ENCODE peak calls at places on chromosomes 16 and 17, in six cellular contexts. One of them, this sample, is unnamed.

GRCh38 chr17:75404739-75405364 is 626 bp downstream of the GRB2 start:
- DNase-seq in lower lobe of right lung: no peak
- DNase-seq in hepatocyte: peak; percentile 45
- DNase-seq in SK-N-SH: peak; percentile 67
- DNase-seq in uterus: peak; percentile 43
- DNase-seq in cardiac muscle cell: peak; percentile 61
- DNase-seq in this sample: peak; percentile 53

GRCh38 chr16:29107299-29107698 is 122.4 kb downstream of the LAT start:
- DNase-seq in hepatocyte: peak; percentile 39
- DNase-seq in lower lobe of right lung: no peak
- DNase-seq in cardiac muscle cell: no peak
- DNase-seq in SK-N-SH: no peak
- DNase-seq in uterus: no peak
- DNase-seq in this sample: no peak

GRCh38 chr17:17768415-17769088 is 68.2 kb downstream of the SREBF1 start:
- DNase-seq in uterus: no peak
- DNase-seq in SK-N-SH: peak; percentile 69
- DNase-seq in cardiac muscle cell: no peak
- DNase-seq in hepatocyte: no peak
- DNase-seq in lower lobe of right lung: no peak
- DNase-seq in this sample: no peak

GRCh38 chr17:59963738-59964454 is 644 bp downstream of the RNFT1 start:
- DNase-seq in lower lobe of right lung: no peak
- DNase-seq in hepatocyte: peak; percentile 66
- DNase-seq in SK-N-SH: peak; percentile 62
- DNase-seq in cardiac muscle cell: peak; percentile 58
- DNase-seq in uterus: peak; percentile 34
- DNase-seq in this sample: peak; percentile 24

GRCh38 chr16:31467151-31467550 is 4.8 kb upstream of the TGFB1I1 start:
- DNase-seq in cardiac muscle cell: no peak
- DNase-seq in uterus: no peak
- DNase-seq in SK-N-SH: no peak
- DNase-seq in lower lobe of right lung: no peak
- DNase-seq in hepatocyte: no peak
- DNase-seq in this sample: no peak

GRCh38 chr16:21524068-21524751 is 75.2 kb upstream of the METTL9 start:
- DNase-seq in lower lobe of right lung: peak; percentile 31
- DNase-seq in hepatocyte: no peak
- DNase-seq in SK-N-SH: no peak
- DNase-seq in cardiac muscle cell: no peak
- DNase-seq in uterus: no peak
- DNase-seq in this sample: no peak

GRCh38 chr16:59459811-59460210 is 725.7 kb upstream of the GOT2 start:
- DNase-seq in hepatocyte: no peak
- DNase-seq in cardiac muscle cell: no peak
- DNase-seq in SK-N-SH: no peak
- DNase-seq in uterus: no peak
- DNase-seq in lower lobe of right lung: no peak
- DNase-seq in this sample: no peak

GRCh38 chr16:83842755-83843507 is 35.2 kb downstream of the HSBP1 start:
- DNase-seq in lower lobe of right lung: no peak
- DNase-seq in hepatocyte: no peak
- DNase-seq in cardiac muscle cell: no peak
- DNase-seq in uterus: no peak
- DNase-seq in SK-N-SH: no peak
- DNase-seq in this sample: no peak

GRCh38 chr17:15361592-15361991 is 20.2 kb upstream of the TEKT3 start:
- DNase-seq in lower lobe of right lung: no peak
- DNase-seq in hepatocyte: no peak
- DNase-seq in uterus: no peak
- DNase-seq in SK-N-SH: no peak
- DNase-seq in cardiac muscle cell: no peak
- DNase-seq in this sample: no peak

GRCh38 chr17:4786111-4786491 is at the start of gene VMO1:
- DNase-seq in lower lobe of right lung: no peak
- DNase-seq in uterus: peak; percentile 37
- DNase-seq in cardiac muscle cell: no peak
- DNase-seq in hepatocyte: no peak
- DNase-seq in SK-N-SH: peak; percentile 73
- DNase-seq in this sample: no peak

GRCh38 chr16:85571563-85571812 is 41.6 kb upstream of the GSE1 start:
- DNase-seq in SK-N-SH: no peak
- DNase-seq in cardiac muscle cell: no peak
- DNase-seq in uterus: no peak
- DNase-seq in lower lobe of right lung: no peak
- DNase-seq in hepatocyte: no peak
- DNase-seq in this sample: no peak

GRCh38 chr17:1447061-1447460 is 9.0 kb downstream of the CRK start:
- DNase-seq in hepatocyte: no peak
- DNase-seq in cardiac muscle cell: no peak
- DNase-seq in uterus: no peak
- DNase-seq in SK-N-SH: no peak
- DNase-seq in lower lobe of right lung: no peak
- DNase-seq in this sample: no peak

GRCh38 chr17:9003355-9004131 is 17.8 kb upstream of the NTN1 start:
- DNase-seq in hepatocyte: no peak
- DNase-seq in lower lobe of right lung: no peak
- DNase-seq in SK-N-SH: peak; percentile 35
- DNase-seq in uterus: no peak
- DNase-seq in cardiac muscle cell: no peak
- DNase-seq in this sample: no peak

GRCh38 chr17:13114601-13115024 is 96.8 kb upstream of the ELAC2 start:
- DNase-seq in SK-N-SH: peak; percentile 69
- DNase-seq in hepatocyte: peak; percentile 85
- DNase-seq in cardiac muscle cell: peak; percentile 76
- DNase-seq in lower lobe of right lung: no peak
- DNase-seq in uterus: no peak
- DNase-seq in this sample: peak; percentile 39

DNA sequence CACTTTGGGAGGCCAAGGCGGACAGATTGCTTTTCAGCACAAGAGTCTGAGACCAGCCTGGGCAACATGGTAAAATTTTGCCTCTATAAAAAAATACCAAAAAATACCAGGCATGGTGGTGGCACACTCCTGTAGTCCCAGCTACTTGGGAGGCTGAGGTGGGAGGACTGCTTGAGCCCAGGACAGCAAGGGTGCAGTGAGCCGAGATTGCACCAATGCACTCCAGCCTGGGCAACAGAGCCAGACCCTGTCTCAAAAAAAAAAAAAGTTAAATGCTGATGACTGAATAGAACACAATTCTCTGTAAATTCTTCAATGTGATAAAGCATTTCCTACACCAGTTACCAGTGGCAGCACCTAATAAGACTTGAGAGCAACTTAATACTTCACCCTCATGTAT is 65.7 kb downstream of the KANSL1 start:
- DNase-seq in SK-N-SH: no peak
- DNase-seq in cardiac muscle cell: no peak
- DNase-seq in hepatocyte: no peak
- DNase-seq in uterus: no peak
- DNase-seq in lower lobe of right lung: no peak
- DNase-seq in this sample: no peak
- H3K4me1 ChIP-seq in SK-N-SH: peaks cover 10% of the 10 kb centered on the region
- H3K4me1 ChIP-seq in cardiac muscle cell: peaks cover 73% of the 10 kb centered on the region
- H3K4me1 ChIP-seq in hepatocyte: peaks cover 7% of the 10 kb centered on the region
- H3K4me1 ChIP-seq in uterus: peaks cover 11% of the 10 kb centered on the region
- H3K4me1 ChIP-seq in lower lobe of right lung: peaks cover 76% of the 10 kb centered on the region
- H3K4me1 ChIP-seq in this sample: peaks cover 7% of the 10 kb centered on the region

DNA sequence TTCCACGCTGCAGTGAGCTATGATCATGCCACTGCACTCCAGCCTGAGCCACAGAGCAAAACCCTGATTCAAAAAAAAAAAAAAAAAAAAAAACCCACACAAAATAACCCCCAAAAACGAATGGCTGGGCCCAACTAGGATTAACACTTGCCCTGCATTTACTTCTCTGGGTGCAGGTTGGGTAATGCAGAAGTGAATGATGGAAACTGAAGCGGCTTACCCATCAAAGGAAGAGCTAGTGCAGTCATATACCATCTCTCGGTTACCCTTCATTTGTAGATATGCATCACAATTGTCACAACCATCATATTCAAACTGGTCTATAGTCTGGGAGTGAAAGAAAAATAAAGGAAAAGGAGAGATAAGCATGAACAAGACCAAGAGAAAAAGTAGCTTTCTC is 819 bp downstream of the SUPT4H1 start:
- DNase-seq in uterus: no peak
- DNase-seq in lower lobe of right lung: no peak
- DNase-seq in cardiac muscle cell: no peak
- DNase-seq in SK-N-SH: no peak
- DNase-seq in hepatocyte: no peak
- DNase-seq in this sample: no peak
- TF ChIP-seq CTCF in uterus: no peak
- TF ChIP-seq CTCF in lower lobe of right lung: no peak
- TF ChIP-seq CTCF in cardiac muscle cell: no peak
- TF ChIP-seq CTCF in SK-N-SH: no peak
- TF ChIP-seq CTCF in hepatocyte: no peak
- TF ChIP-seq CTCF in this sample: no peak

GRCh38 chr17:31586946-31587345 is 195.5 kb downstream of the RAB11FIP4 start:
- DNase-seq in hepatocyte: no peak
- DNase-seq in lower lobe of right lung: no peak
- DNase-seq in uterus: no peak
- DNase-seq in cardiac muscle cell: no peak
- DNase-seq in SK-N-SH: no peak
- DNase-seq in this sample: no peak

GRCh38 chr17:31583795-31584340 is 192.4 kb downstream of the RAB11FIP4 start:
- DNase-seq in lower lobe of right lung: no peak
- DNase-seq in cardiac muscle cell: no peak
- DNase-seq in SK-N-SH: no peak
- DNase-seq in hepatocyte: no peak
- DNase-seq in uterus: no peak
- DNase-seq in this sample: no peak

GRCh38 chr17:31585280-31585630 is 193.8 kb downstream of the RAB11FIP4 start:
- DNase-seq in uterus: no peak
- DNase-seq in cardiac muscle cell: no peak
- DNase-seq in hepatocyte: no peak
- DNase-seq in lower lobe of right lung: no peak
- DNase-seq in SK-N-SH: no peak
- DNase-seq in this sample: no peak

GRCh38 chr17:31582151-31582907 is 190.9 kb downstream of the RAB11FIP4 start:
- DNase-seq in lower lobe of right lung: peak; percentile 79
- DNase-seq in SK-N-SH: no peak
- DNase-seq in uterus: peak; percentile 61
- DNase-seq in cardiac muscle cell: no peak
- DNase-seq in hepatocyte: no peak
- DNase-seq in this sample: peak; percentile 15

DNA sequence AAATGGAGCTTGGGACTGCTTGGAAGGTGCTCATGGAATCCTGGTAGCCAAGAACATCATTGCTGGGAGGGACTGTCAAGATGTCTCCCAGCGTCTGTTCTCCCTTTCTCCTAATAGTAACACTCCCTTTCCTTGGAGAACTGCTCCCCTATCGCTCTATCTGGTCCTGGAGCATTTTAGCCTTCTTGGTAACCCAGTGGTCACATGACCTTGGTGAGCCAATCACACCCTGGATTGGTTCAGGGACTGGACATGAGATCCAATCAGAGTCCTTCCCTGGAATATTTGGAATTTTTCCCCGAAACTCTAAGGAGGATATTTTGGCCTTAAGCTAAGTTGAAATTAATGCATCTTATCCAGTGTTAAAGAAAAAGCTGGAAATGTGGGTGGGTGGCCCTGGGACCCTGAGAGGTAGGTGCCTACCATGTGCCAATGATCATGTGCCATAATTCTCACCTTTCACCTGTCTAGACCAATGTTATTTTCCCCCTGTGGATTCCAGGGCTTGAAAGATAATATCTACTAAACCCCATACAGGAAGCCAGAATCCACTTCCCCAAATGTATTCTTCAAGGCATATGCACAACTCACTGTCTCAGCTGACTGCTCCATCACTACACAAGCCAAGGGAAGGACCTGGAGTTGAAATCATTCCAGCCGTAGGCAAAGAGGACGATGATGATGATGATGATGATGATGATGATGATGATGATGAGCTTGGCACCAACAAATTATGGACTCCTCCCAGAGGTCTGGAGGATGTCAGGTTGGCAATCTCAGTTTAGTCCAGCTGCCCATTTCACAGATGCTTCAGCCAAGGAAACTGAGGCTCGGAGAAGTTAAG is 193.2 kb downstream of the RAB11FIP4 start:
- DNase-seq in uterus: no peak
- DNase-seq in cardiac muscle cell: no peak
- DNase-seq in lower lobe of right lung: no peak
- DNase-seq in hepatocyte: no peak
- DNase-seq in SK-N-SH: no peak
- DNase-seq in this sample: no peak
- H3K4me1 ChIP-seq in uterus: peaks cover 3% of the 10 kb centered on the region
- H3K4me1 ChIP-seq in cardiac muscle cell: no peaks in the 10 kb centered on the region
- H3K4me1 ChIP-seq in lower lobe of right lung: peaks cover 33% of the 10 kb centered on the region
- H3K4me1 ChIP-seq in hepatocyte: peaks cover 3% of the 10 kb centered on the region
- H3K4me1 ChIP-seq in SK-N-SH: peaks cover 30% of the 10 kb centered on the region
- H3K4me1 ChIP-seq in this sample: peaks cover 18% of the 10 kb centered on the region

GRCh38 chr17:42107597-42108576 is 4.6 kb downstream of the DHX58 start:
- DNase-seq in uterus: peak; percentile 66
- DNase-seq in SK-N-SH: peak; percentile 100
- DNase-seq in hepatocyte: peak; percentile 93
- DNase-seq in cardiac muscle cell: peak; percentile 95
- DNase-seq in lower lobe of right lung: peak; percentile 87
- DNase-seq in this sample: peak; percentile 99
- TF ChIP-seq CTCF in uterus: no peak
- TF ChIP-seq CTCF in SK-N-SH: no peak
- TF ChIP-seq CTCF in hepatocyte: no peak
- TF ChIP-seq CTCF in cardiac muscle cell: no peak
- TF ChIP-seq CTCF in lower lobe of right lung: no peak
- TF ChIP-seq CTCF in this sample: no peak

DNA sequence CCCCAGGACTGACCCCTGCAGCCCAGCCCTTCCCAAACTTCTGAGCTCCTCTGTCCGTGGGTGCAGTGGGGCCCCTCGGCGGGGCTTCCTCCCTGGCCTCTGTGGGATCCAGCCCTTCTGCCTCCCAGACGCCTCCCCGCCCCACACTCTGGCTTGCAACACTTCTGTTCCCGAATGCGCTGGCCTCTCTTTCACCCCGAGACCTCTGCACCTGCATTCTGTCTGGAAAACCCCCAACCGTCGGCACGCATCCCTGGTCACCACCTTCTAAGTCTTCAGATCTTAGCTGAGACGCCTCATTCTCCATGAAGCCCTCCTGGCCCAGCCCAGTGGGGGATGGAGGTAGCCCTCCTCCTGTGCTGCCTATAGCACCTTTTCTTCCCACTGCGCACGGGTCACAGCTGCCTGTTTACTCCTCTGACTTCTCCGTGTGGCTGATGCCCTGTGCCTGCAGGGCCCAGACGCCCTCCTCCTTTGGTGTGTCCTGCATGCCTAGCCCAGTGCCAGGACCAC is 26.4 kb downstream of the TMEM235 start:
- DNase-seq in hepatocyte: peak; percentile 76
- DNase-seq in cardiac muscle cell: no peak
- DNase-seq in lower lobe of right lung: peak; percentile 70
- DNase-seq in SK-N-SH: peak; percentile 63
- DNase-seq in uterus: no peak
- DNase-seq in this sample: peak; percentile 49
- H3K4me1 ChIP-seq in hepatocyte: peaks cover 38% of the 10 kb centered on the region
- H3K4me1 ChIP-seq in cardiac muscle cell: peaks cover 59% of the 10 kb centered on the region
- H3K4me1 ChIP-seq in lower lobe of right lung: peaks cover 61% of the 10 kb centered on the region
- H3K4me1 ChIP-seq in SK-N-SH: peaks cover 5% of the 10 kb centered on the region
- H3K4me1 ChIP-seq in uterus: no peaks in the 10 kb centered on the region
- H3K4me1 ChIP-seq in this sample: peaks cover 43% of the 10 kb centered on the region

GRCh38 chr16:10616744-10617640 is 36.6 kb upstream of the EMP2 start:
- DNase-seq in SK-N-SH: peak; percentile 84
- DNase-seq in hepatocyte: peak; percentile 67
- DNase-seq in cardiac muscle cell: peak; percentile 77
- DNase-seq in uterus: peak; percentile 40
- DNase-seq in lower lobe of right lung: peak; percentile 83
- DNase-seq in this sample: peak; percentile 83
- TF ChIP-seq CTCF in SK-N-SH: no peak
- TF ChIP-seq CTCF in hepatocyte: no peak
- TF ChIP-seq CTCF in cardiac muscle cell: peak; percentile 9
- TF ChIP-seq CTCF in uterus: no peak
- TF ChIP-seq CTCF in lower lobe of right lung: peak; percentile 33
- TF ChIP-seq CTCF in this sample: no peak

This sample was measured in BE2C.